ENCODE peak calls at places on chromosome 1, in ten cellular contexts. U is dorsolateral prefrontal cortex, P is AG04449, S is PC-3, H is pancreas, B is gastrocnemius medialis, X is heart right ventricle, D is heart left ventricle, L is tibial artery, Q is GM12865. Z is an unnamed sample.
A peak's percentile ranks its signal among the peaks of the same experiment; 100 is the strongest.

GRCh38 chr1:8789314-8790214 is 27.9 kb downstream of the RERE start:
- DNase-seq in U (no peak), P (no peak), S (peak; percentile 79), H (no peak), B (no peak), X (no peak), D (no peak), L (no peak), Q (no peak), Z (no peak)

GRCh38 chr1:162265983-162266382 is 110.7 kb downstream of the SPATA46 start:
- DNase-seq in U (no peak), P (no peak), S (no peak), H (no peak), B (no peak), X (no peak), D (no peak), L (no peak), Q (peak; percentile 69), Z (no peak)

GRCh38 chr1:1601564-1602320 is 1.8 kb upstream of the FNDC10 start:
- DNase-seq in U (no peak), P (no peak), S (no peak), H (no peak), B (no peak), X (no peak), D (peak; percentile 18), L (no peak), Q (no peak), Z (no peak)

GRCh38 chr1:231694081-231694443 is 67.5 kb downstream of the DISC1 start:
- DNase-seq in U (peak; percentile 57), P (no peak), S (no peak), H (no peak), B (peak; percentile 16), X (peak; percentile 13), D (peak; percentile 37), L (no peak), Q (no peak), Z (no peak)

GRCh38 chr1:231193710-231194340 is 32.0 kb downstream of the TRIM67 start:
- DNase-seq in U (no peak), P (no peak), S (no peak), H (no peak), B (no peak), X (no peak), D (no peak), L (no peak), Q (no peak), Z (no peak)

GRCh38 chr1:225626698-225627097 is 26.2 kb downstream of the ENAH start:
- DNase-seq in U (no peak), P (no peak), S (no peak), H (no peak), B (no peak), X (no peak), D (no peak), L (no peak), Q (no peak), Z (no peak)

GRCh38 chr1:183566026-183566425 is 24.2 kb downstream of the NCF2 start:
- DNase-seq in U (no peak), P (no peak), S (no peak), H (no peak), B (no peak), X (no peak), D (no peak), L (no peak), Q (no peak), Z (no peak)

GRCh38 chr1:235920596-235921375 is 54.1 kb upstream of the LYST start:
- DNase-seq in U (no peak), P (no peak), S (no peak), H (no peak), B (no peak), X (no peak), D (no peak), L (no peak), Q (no peak), Z (no peak)

GRCh38 chr1:26471498-26472329 is 526 bp upstream of the HMGN2 start:
- DNase-seq in U (peak; percentile 71), P (no peak), S (peak; percentile 59), H (peak; percentile 80), B (peak; percentile 17), X (peak; percentile 47), D (peak; percentile 76), L (peak; percentile 71), Q (peak; percentile 30), Z (peak; percentile 64)
- TF ChIP-seq CTCF in U (no peak), P (no peak), S (no peak), H (no peak), B (no peak), X (no peak), D (no peak), L (no peak), Q (no peak), Z (no peak)

GRCh38 chr1:96840396-96840795 is 118.8 kb downstream of the PTBP2 start:
- DNase-seq in U (no peak), P (no peak), S (no peak), H (no peak), B (no peak), X (no peak), D (no peak), L (no peak), Q (no peak), Z (no peak)

GRCh38 chr1:96842215-96842614 is 120.6 kb downstream of the PTBP2 start:
- DNase-seq in U (no peak), P (no peak), S (no peak), H (no peak), B (no peak), X (no peak), D (no peak), L (no peak), Q (no peak), Z (no peak)

GRCh38 chr1:96843601-96844000 is 122.0 kb downstream of the PTBP2 start:
- DNase-seq in U (no peak), P (no peak), S (no peak), H (no peak), B (no peak), X (no peak), D (no peak), L (no peak), Q (no peak), Z (no peak)

GRCh38 chr1:96843196-96843595 is 121.6 kb downstream of the PTBP2 start:
- DNase-seq in U (no peak), P (peak; percentile 10), S (no peak), H (no peak), B (no peak), X (no peak), D (no peak), L (no peak), Q (peak; percentile 14), Z (no peak)

DNA sequence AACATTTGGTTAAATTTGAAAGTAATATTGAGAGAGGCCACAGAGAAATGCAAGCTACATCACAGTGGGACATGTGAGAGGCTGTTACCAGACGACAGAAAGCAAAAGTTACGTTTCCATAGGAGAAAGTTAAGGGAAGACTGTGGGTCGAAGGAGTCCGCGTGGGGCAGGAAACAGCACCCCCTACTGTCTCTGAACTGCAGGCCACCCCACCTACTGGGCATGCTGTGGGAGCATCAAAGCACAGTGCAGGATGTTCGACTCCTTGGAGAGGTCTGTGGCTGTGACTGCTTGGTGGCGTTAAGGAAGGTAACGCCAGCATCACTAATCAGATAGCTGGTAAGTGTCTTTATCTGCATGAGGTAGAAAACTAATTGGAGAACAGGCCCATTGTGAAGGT is 123.9 kb downstream of the PTBP2 start:
- DNase-seq in U (no peak), P (no peak), S (peak; percentile 54), H (peak; percentile 40), B (no peak), X (no peak), D (no peak), L (no peak), Q (peak; percentile 52), Z (peak; percentile 35)
- TF ChIP-seq CTCF in U (peak; percentile 72), P (peak; percentile 52), S (peak; percentile 87), H (peak; percentile 55), B (peak; percentile 33), X (peak; percentile 71), D (peak; percentile 55), L (peak; percentile 8), Q (peak; percentile 81), Z (peak; percentile 42)

GRCh38 chr1:109394591-109395281 is 3.0 kb downstream of the SORT1 start:
- DNase-seq in U (no peak), P (no peak), S (no peak), H (no peak), B (no peak), X (no peak), D (no peak), L (no peak), Q (no peak), Z (no peak)

GRCh38 chr1:109396513-109396839 is 1.2 kb downstream of the SORT1 start:
- DNase-seq in U (no peak), P (no peak), S (no peak), H (no peak), B (no peak), X (no peak), D (no peak), L (no peak), Q (no peak), Z (no peak)

GRCh38 chr1:109396971-109397370 is 747 bp downstream of the SORT1 start:
- DNase-seq in U (no peak), P (no peak), S (peak; percentile 31), H (no peak), B (no peak), X (no peak), D (no peak), L (no peak), Q (no peak), Z (no peak)

GRCh38 chr1:109397451-109398342 is at the start of gene SORT1:
- DNase-seq in U (peak; percentile 97), P (no peak), S (peak; percentile 90), H (peak; percentile 79), B (peak; percentile 70), X (peak; percentile 90), D (peak; percentile 93), L (peak; percentile 83), Q (peak; percentile 67), Z (peak; percentile 77)

DNA sequence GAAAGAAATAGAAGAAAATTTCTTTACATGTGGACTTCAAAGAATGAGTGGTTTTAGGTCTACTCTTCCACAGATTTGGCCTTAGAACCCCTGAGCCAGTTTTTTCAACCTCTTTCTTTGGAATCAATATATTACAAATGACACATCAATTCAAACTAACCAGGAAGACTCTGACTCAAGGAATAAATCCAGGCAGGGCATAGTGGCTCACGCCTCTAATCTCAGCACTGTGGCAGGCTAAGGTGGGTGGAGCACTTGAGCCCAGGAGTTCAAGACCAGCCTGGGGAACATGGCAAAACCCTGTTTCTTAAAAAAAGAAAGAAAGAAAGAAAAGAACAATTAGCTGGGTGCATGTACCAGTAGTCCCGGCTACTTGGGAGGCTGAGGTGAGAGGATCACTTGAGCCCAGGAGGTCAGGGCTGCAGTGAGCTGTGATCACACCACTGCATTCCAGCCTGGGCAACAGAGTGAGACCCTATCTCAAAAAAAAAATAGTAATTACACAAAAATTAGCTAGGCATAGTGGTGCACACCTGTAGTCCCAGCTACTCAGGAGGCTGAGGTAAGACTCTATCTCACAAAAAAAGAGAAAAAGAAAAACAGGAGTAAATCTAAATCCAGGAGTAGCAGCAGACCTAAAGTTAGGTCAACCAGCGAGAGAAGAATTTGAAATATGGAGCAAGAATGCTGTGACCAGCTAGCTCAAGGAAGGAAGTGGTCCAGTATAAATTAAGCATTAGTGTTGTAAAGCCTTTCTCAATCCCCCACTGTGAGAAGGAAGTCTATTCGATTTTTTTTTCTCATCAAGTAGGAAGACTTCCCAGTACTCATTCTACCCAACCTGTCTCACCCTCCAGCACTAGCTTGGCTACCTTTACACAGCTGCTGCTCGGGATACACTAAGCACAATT is 1.9 kb downstream of the SORT1 start:
- DNase-seq in U (no peak), P (no peak), S (peak; percentile 8), H (no peak), B (no peak), X (no peak), D (no peak), L (no peak), Q (no peak), Z (no peak)
- TF ChIP-seq CTCF in U (no peak), P (no peak), S (no peak), H (no peak), B (no peak), X (no peak), D (no peak), L (no peak), Q (no peak), Z (no peak)

DNA sequence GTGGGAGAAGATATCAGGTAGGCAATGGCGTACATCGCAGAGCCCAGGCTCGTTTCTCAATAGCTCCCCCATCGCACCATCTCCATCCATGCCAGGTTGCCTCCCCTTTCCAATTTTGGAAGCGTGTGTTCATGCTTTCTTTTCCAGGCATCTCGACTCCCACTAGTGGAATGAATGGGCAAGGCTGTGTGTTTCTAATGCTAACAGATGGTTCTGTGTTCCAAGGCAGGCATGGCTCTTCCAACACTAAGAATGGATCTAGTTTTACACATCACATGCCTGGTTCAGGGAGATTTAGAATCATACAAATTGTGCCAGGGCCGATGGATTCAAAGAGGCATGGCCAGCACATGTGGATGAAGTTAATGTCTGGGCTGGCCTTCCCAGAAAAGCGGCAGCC is 438.6 kb downstream of the PRDM2 start:
- DNase-seq in U (no peak), P (no peak), S (no peak), H (no peak), B (no peak), X (no peak), D (no peak), L (peak; percentile 24), Q (no peak), Z (no peak)
- TF ChIP-seq CTCF in U (no peak), P (no peak), S (peak; percentile 25), H (no peak), B (no peak), X (peak; percentile 11), D (no peak), L (peak; percentile 22), Q (no peak), Z (no peak)